ENCODE peak calls at places on chromosome 9, in seven cellular contexts. One of them, this sample, is unnamed.

GRCh38 chr9:126397056-126397455 is 70.4 kb downstream of the MVB12B start:
- DNase-seq in effector memory CD4-positive, alpha-beta T cell: peak
- DNase-seq in HuH-7: no peak
- DNase-seq in T-helper 1 cell: peak
- DNase-seq in naive thymus-derived CD8-positive, alpha-beta T cell: peak
- DNase-seq in nephron progenitor cell: no peak
- DNase-seq in mammary epithelial cell: peak
- DNase-seq in this sample: peak

GRCh38 chr9:75185585-75186170 is 97.4 kb downstream of the OSTF1 start:
- DNase-seq in nephron progenitor cell: peak
- DNase-seq in naive thymus-derived CD8-positive, alpha-beta T cell: no peak
- DNase-seq in HuH-7: peak
- DNase-seq in mammary epithelial cell: no peak
- DNase-seq in effector memory CD4-positive, alpha-beta T cell: no peak
- DNase-seq in T-helper 1 cell: peak
- DNase-seq in this sample: peak

GRCh38 chr9:134284273-134284672 is 42.0 kb upstream of the RXRA start:
- DNase-seq in effector memory CD4-positive, alpha-beta T cell: no peak
- DNase-seq in mammary epithelial cell: no peak
- DNase-seq in HuH-7: no peak
- DNase-seq in naive thymus-derived CD8-positive, alpha-beta T cell: no peak
- DNase-seq in nephron progenitor cell: no peak
- DNase-seq in T-helper 1 cell: no peak
- DNase-seq in this sample: no peak

GRCh38 chr9:92977279-92977678 is 30.0 kb downstream of the FGD3 start:
- DNase-seq in mammary epithelial cell: no peak
- DNase-seq in HuH-7: no peak
- DNase-seq in naive thymus-derived CD8-positive, alpha-beta T cell: no peak
- DNase-seq in effector memory CD4-positive, alpha-beta T cell: no peak
- DNase-seq in T-helper 1 cell: no peak
- DNase-seq in nephron progenitor cell: no peak
- DNase-seq in this sample: no peak

GRCh38 chr9:134215709-134216448 is 51.5 kb upstream of the RNU6ATAC start:
- DNase-seq in naive thymus-derived CD8-positive, alpha-beta T cell: peak
- DNase-seq in HuH-7: no peak
- DNase-seq in effector memory CD4-positive, alpha-beta T cell: no peak
- DNase-seq in mammary epithelial cell: no peak
- DNase-seq in T-helper 1 cell: no peak
- DNase-seq in nephron progenitor cell: no peak
- DNase-seq in this sample: no peak

GRCh38 chr9:134189475-134190231 is 25.3 kb upstream of the RNU6ATAC start:
- DNase-seq in naive thymus-derived CD8-positive, alpha-beta T cell: peak
- DNase-seq in HuH-7: no peak
- DNase-seq in T-helper 1 cell: no peak
- DNase-seq in nephron progenitor cell: no peak
- DNase-seq in mammary epithelial cell: no peak
- DNase-seq in effector memory CD4-positive, alpha-beta T cell: no peak
- DNase-seq in this sample: no peak

GRCh38 chr9:128152781-128153116 is 3.5 kb downstream of the LCN2 start:
- DNase-seq in HuH-7: no peak
- DNase-seq in effector memory CD4-positive, alpha-beta T cell: no peak
- DNase-seq in naive thymus-derived CD8-positive, alpha-beta T cell: no peak
- DNase-seq in mammary epithelial cell: no peak
- DNase-seq in nephron progenitor cell: no peak
- DNase-seq in T-helper 1 cell: no peak
- DNase-seq in this sample: no peak

GRCh38 chr9:114156658-114157421 is 1.5 kb downstream of the COL27A1 start:
- DNase-seq in nephron progenitor cell: peak
- DNase-seq in naive thymus-derived CD8-positive, alpha-beta T cell: peak
- DNase-seq in effector memory CD4-positive, alpha-beta T cell: no peak
- DNase-seq in HuH-7: peak
- DNase-seq in T-helper 1 cell: no peak
- DNase-seq in mammary epithelial cell: peak
- DNase-seq in this sample: no peak

This sample was measured in effector CD4-positive, alpha-beta T cell.